ENCODE peak calls at places on chromosomes 3 and 15, in ten cellular contexts. W, H, M, S, J, O, R, V, G and I are unnamed samples.
A peak's percentile ranks its signal among the peaks of the same experiment; 100 is the strongest.

GRCh38 chr3:365268-365667 is 168.7 kb downstream of the CHL1 start:
- DNase-seq in H (no peak), O (no peak), J (no peak), V (no peak), W (no peak), R (no peak), S (no peak), G (peak; percentile 24), M (no peak), I (no peak)

GRCh38 chr3:111738790-111739189 is 120.3 kb upstream of the PHLDB2 start:
- DNase-seq in J (no peak), V (no peak), H (no peak), M (no peak), G (no peak), S (no peak), W (no peak), R (no peak), O (no peak), I (no peak)

GRCh38 chr3:128273841-128274573 is 120.7 kb downstream of the EEFSEC start:
- DNase-seq in J (no peak), R (no peak), M (peak; percentile 46), V (no peak), G (no peak), W (no peak), S (no peak), O (no peak), H (no peak), I (peak; percentile 51)

GRCh38 chr3:185729335-185729715 is 95.5 kb downstream of the IGF2BP2 start:
- DNase-seq in O (peak; percentile 51), J (no peak), W (no peak), R (no peak), G (no peak), S (peak; percentile 95), V (peak; percentile 88), H (no peak), M (no peak), I (no peak)

GRCh38 chr3:185585862-185586643 is at the start of gene SENP2:
- DNase-seq in H (peak; percentile 100), R (peak; percentile 98), G (peak; percentile 98), S (peak; percentile 99), O (peak; percentile 99), M (peak; percentile 100), V (peak; percentile 98), J (peak; percentile 100), W (peak; percentile 99), I (peak; percentile 100)

GRCh38 chr15:70088427-70088826 is 9.3 kb downstream of the TLE3 start:
- DNase-seq in O (no peak), G (no peak), V (no peak), R (no peak), M (no peak), J (no peak), H (no peak), S (no peak), W (no peak), I (no peak)

GRCh38 chr3:63351159-63352007 is 73.3 kb downstream of the SYNPR start:
- DNase-seq in M (no peak), S (peak; percentile 85), O (peak; percentile 57), H (no peak), G (peak; percentile 52), V (peak; percentile 49), J (no peak), W (peak; percentile 23), R (no peak), I (no peak)

GRCh38 chr3:186432944-186433732 is 71.1 kb upstream of the DGKG start:
- DNase-seq in M (no peak), H (no peak), R (no peak), O (no peak), G (no peak), W (no peak), J (no peak), V (no peak), S (no peak), I (no peak)

GRCh38 chr15:51621917-51622268 is 678 bp downstream of the DMXL2 start:
- DNase-seq in O (peak; percentile 76), H (peak; percentile 48), M (peak; percentile 66), R (peak; percentile 25), G (peak; percentile 61), S (peak; percentile 74), V (peak; percentile 19), J (no peak), W (peak; percentile 71), I (peak; percentile 71)

GRCh38 chr15:40096094-40096876 is 12.4 kb downstream of the BMF start:
- DNase-seq in R (no peak), S (no peak), G (no peak), O (no peak), H (no peak), J (no peak), V (no peak), W (no peak), M (no peak), I (no peak)